ENCODE peak calls at places on chromosome 2, in six cellular contexts. R is fibroblast of mammary gland, W is K562, Y is prostate gland, D is AG04449, C is thyroid gland. T is an unnamed sample.

GRCh38 chr2:25281581-25281980 is 60.1 kb downstream of the DNMT3A start:
- DNase-seq in R (no peak), Y (peak), W (no peak), C (peak), D (no peak), T (no peak)

GRCh38 chr2:20539133-20539719 is 92.4 kb downstream of the RHOB start:
- DNase-seq in C (no peak), R (peak), D (no peak), W (peak), Y (no peak), T (no peak)

GRCh38 chr2:235000426-235001236 is 48.8 kb downstream of the SH3BP4 start:
- DNase-seq in Y (no peak), D (no peak), C (no peak), R (no peak), W (peak), T (no peak)

GRCh38 chr2:239119346-239120126 is 271.7 kb downstream of the TWIST2 start:
- DNase-seq in W (no peak), Y (no peak), R (no peak), C (no peak), D (no peak), T (no peak)

GRCh38 chr2:119367472-119368099 is 809 bp downstream of the DBI start:
- DNase-seq in R (peak), W (peak), C (peak), Y (peak), D (no peak), T (no peak)

GRCh38 chr2:130972410-130972809 is 120.8 kb downstream of the FAM168B start:
- DNase-seq in D (no peak), R (no peak), W (no peak), Y (no peak), C (no peak), T (no peak)

GRCh38 chr2:217903859-217904613 is 98.8 kb downstream of the TNS1 start:
- DNase-seq in R (peak), W (no peak), Y (peak), C (peak), D (no peak), T (no peak)

GRCh38 chr2:231167745-231168459 is 30.5 kb upstream of the ARMC9 start:
- DNase-seq in C (no peak), D (no peak), R (no peak), Y (no peak), W (no peak), T (no peak)

GRCh38 chr2:8544168-8544785 is 137.6 kb upstream of the ID2 start:
- DNase-seq in W (no peak), C (no peak), D (no peak), Y (no peak), R (no peak), T (no peak)

GRCh38 chr2:223896751-223897320 is 48.3 kb downstream of the WDFY1 start:
- DNase-seq in Y (no peak), R (peak), D (no peak), C (no peak), W (no peak), T (no peak)

GRCh38 chr2:230814616-230815015 is 50.1 kb upstream of the ITM2C start:
- DNase-seq in D (no peak), Y (no peak), C (no peak), W (peak), R (peak), T (no peak)

GRCh38 chr2:162072976-162073775 is 839 bp downstream of the DPP4 start:
- DNase-seq in C (no peak), D (no peak), R (peak), Y (peak), W (no peak), T (no peak)

GRCh38 chr2:37794717-37795116 is 123.3 kb upstream of the CDC42EP3 start:
- DNase-seq in C (no peak), D (no peak), W (no peak), R (peak), Y (no peak), T (no peak)

GRCh38 chr2:73339171-73339678 is 45.9 kb upstream of the EGR4 start:
- DNase-seq in R (no peak), D (no peak), C (no peak), Y (no peak), W (no peak), T (no peak)

GRCh38 chr2:71846669-71847291 is 300.9 kb downstream of the CYP26B1 start:
- DNase-seq in R (peak), C (no peak), Y (no peak), D (no peak), W (no peak), T (no peak)

GRCh38 chr2:119206201-119206600 is 17.4 kb upstream of the STEAP3 start:
- DNase-seq in C (no peak), Y (no peak), W (no peak), D (no peak), R (no peak), T (no peak)

GRCh38 chr2:121735520-121736074 is 1.1 kb downstream of the NIFK start:
- DNase-seq in Y (no peak), D (no peak), W (peak), R (peak), C (no peak), T (no peak)

GRCh38 chr2:74845991-74846390 is 12.1 kb downstream of the HK2 start:
- DNase-seq in Y (no peak), W (no peak), R (peak), C (no peak), D (no peak), T (no peak)
- H3K4me3 ChIP-seq in Y (no peak), W (no peak), R (no peak), C (no peak), D (no peak), T (no peak)

GRCh38 chr2:96527052-96527964 is 9.2 kb upstream of the ARID5A start:
- DNase-seq in D (no peak), Y (no peak), W (no peak), R (no peak), C (peak), T (no peak)
- TF ChIP-seq CTCF in D (peak), Y (no peak), W (no peak), R (no peak), C (peak), T (peak)

GRCh38 chr2:105888625-105889024 is 143.9 kb downstream of the NCK2 start:
- DNase-seq in Y (no peak), W (peak), C (no peak), R (peak), D (no peak), T (no peak)

GRCh38 chr2:105887246-105887645 is 142.5 kb downstream of the NCK2 start:
- DNase-seq in W (no peak), Y (no peak), R (no peak), D (no peak), C (no peak), T (no peak)

GRCh38 chr2:105885456-105885855 is 140.7 kb downstream of the NCK2 start:
- DNase-seq in W (no peak), Y (no peak), D (no peak), C (no peak), R (no peak), T (no peak)

GRCh38 chr2:105886029-105886454 is 141.3 kb downstream of the NCK2 start:
- DNase-seq in R (peak), W (no peak), C (no peak), Y (no peak), D (peak), T (peak)

DNA sequence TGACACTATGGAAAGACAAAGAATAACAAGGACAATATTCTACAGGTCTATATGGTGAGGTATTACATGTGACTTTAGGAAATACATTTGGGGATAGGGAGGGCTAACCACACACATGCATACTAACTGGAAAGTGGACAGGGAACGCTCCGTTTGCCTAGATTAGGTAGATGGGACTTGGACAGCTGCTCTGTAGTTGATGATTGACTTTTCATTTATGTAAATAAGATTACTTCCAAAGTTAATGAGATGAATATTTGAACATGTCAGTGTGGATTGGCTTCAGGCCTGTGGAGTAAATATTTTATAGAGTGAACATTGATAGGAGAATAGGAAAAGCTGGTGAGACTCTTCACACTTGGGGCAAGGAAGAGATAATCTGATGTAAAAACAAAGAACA is 142.0 kb downstream of the NCK2 start:
- DNase-seq in W (no peak), D (no peak), Y (no peak), C (no peak), R (no peak), T (no peak)
- H3K4me3 ChIP-seq in W (no peak), D (no peak), Y (no peak), C (no peak), R (no peak), T (no peak)

GRCh38 chr2:36318547-36318946 is 37.0 kb upstream of the CRIM1 start:
- DNase-seq in Y (no peak), W (no peak), R (peak), D (no peak), C (peak), T (no peak)
- TF ChIP-seq CTCF in Y (no peak), W (no peak), R (peak), D (no peak), C (peak), T (peak)

DNA sequence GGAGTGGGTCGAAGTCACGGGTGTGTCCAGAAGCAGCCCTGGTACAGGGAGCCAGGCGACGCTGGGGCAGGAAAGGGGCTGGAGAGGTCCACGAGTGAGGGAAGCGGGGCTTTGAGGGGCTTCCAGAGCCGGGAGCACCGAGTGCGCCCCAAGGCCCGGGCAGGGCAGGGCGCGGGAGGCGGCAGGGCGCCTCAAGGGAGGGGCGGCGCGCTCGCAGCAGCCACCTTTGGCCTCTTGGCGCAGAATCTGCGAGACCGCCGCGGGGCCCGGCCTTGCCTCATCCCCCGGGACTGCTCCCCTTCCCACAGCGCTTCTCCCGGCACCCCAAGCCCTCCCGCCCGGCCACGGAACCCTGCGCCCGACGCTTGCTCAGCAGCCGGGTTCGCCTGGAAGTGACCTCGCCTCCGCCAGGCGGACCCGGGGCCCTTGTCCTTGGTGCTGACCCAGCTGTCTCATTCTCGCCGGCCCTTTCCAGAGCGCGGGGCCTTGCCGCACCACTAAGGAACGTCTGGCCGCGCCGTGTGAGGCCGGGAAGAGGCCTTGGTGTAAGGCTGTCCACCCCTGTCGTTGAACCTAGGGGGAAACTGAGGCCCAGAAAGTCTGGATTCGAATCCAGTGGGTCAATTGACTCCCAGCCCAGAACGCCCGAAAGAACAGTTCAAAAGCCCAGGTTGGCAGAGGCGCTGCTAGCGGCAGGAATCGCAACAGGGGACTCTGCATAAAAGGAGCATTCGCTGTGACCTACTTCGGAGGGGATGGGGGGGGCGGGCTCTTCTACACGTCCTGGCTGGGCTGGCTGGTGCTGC is 584 bp upstream of the DNER start:
- DNase-seq in Y (peak), C (peak), R (peak), W (peak), D (no peak), T (no peak)
- H3K4me3 ChIP-seq in Y (peak), C (no peak), R (peak), W (no peak), D (peak), T (peak)

GRCh38 chr2:101587251-101587650 is 110.3 kb upstream of the MAP4K4 start:
- DNase-seq in W (no peak), D (no peak), Y (no peak), C (no peak), R (no peak), T (no peak)
- TF ChIP-seq CTCF in W (no peak), D (no peak), Y (no peak), C (no peak), R (no peak), T (no peak)

GRCh38 chr2:203759692-203760365 is 53.4 kb downstream of the CD28 start:
- DNase-seq in C (no peak), Y (no peak), R (peak), D (no peak), W (no peak), T (peak)
- H3K4me3 ChIP-seq in C (no peak), Y (no peak), R (no peak), D (no peak), W (no peak), T (no peak)

GRCh38 chr2:240981871-240982800 is 16.3 kb upstream of the SNED1 start:
- DNase-seq in D (no peak), W (no peak), Y (no peak), R (no peak), C (no peak), T (no peak)
- TF ChIP-seq CTCF in D (no peak), W (no peak), Y (no peak), R (no peak), C (no peak), T (no peak)

DNA sequence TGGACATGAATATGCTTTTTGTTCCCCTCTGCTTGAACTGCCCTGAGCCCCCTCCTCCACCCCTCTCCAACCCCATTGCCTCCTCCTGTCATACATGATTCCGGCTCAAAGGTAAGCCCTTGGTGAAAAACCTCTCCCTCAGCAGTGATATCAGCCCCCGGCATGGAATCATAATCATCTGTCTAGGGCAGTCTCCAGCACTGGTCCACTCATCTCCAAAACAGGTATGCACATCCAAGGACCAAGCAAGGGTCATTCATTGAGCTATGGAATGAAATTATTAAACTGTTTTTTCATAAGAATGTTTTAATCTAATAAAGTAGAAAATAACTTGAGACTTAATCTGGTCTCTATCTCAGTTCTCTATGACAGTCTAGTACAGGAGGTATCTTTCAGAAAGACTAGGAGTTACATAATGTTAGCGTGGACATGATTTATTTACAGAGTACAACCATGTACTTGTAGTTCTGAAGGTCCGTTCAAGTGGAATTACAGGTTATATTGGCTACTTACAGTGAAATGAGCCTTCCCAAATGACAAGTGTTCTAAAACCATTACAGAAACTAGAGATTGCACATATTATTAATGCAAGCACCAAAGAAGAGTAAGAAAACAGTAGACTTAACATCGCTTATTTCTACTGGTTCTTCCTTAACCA is 75.2 kb downstream of the ACVR1 start:
- DNase-seq in W (no peak), Y (no peak), R (no peak), D (no peak), C (no peak), T (no peak)
- H3K4me3 ChIP-seq in W (no peak), Y (no peak), R (no peak), D (no peak), C (no peak), T (no peak)

DNA sequence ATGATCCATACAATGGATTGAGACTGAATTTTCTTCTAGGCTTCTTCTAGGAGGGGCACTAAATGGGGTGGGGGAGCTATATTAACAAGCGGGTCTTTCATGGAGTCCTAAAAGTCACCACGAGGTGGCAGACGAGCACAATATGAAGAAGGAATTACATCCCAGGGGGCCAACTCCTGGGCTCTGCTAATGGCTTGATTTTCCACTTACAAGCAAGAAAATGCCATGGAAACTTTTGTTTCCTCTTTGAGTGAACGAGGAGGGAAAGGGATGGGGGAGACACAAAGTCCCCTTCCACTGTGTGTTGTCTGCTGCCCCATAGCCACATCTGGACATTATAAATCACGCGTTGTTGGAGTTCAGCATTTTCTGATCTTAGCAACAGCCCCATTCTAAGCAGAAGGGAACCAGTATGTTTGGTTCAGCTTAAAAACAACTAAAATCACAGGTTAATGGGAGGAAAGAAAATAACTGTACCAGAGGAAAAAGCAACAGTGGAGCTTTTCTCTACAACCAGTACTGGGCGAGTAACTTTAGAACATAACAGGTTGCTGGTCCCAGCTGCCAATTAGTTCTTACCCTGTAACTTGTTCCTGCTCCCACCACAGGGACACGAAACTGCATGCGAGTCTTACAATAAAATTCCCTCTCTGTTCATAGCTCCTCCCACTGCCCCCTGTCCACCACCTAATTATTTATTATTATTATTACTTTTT is 285.0 kb upstream of the PARD3B start:
- DNase-seq in D (peak), R (peak), Y (peak), C (peak), W (peak), T (no peak)
- TF ChIP-seq CTCF in D (peak), R (peak), Y (peak), C (peak), W (peak), T (peak)

T was measured in BJ.